ENCODE peak calls at places on chromosomes 6 and 20, in seven cellular contexts. Y, Q, W, L, D, J and M are unnamed samples.
A peak's percentile ranks its signal among the peaks of the same experiment; 100 is the strongest.

GRCh38 chr6:26500102-26500501 is at the start of gene BTN1A1:
- DNase-seq in Y (no peak), Q (no peak), W (no peak), L (no peak), D (no peak), J (no peak), M (no peak)

GRCh38 chr6:52697903-52698302 is 27.0 kb downstream of the TMEM14A start:
- DNase-seq in Y (no peak), Q (no peak), W (no peak), L (no peak), D (no peak), J (no peak), M (no peak)

GRCh38 chr20:46872315-46873211 is 22.1 kb upstream of the EYA2 start:
- DNase-seq in Y (no peak), Q (no peak), W (peak; percentile 13), L (no peak), D (no peak), J (no peak), M (no peak)

GRCh38 chr6:158764941-158765340 is 54.2 kb downstream of the EZR start:
- DNase-seq in Y (no peak), Q (peak; percentile 42), W (no peak), L (no peak), D (no peak), J (no peak), M (no peak)

GRCh38 chr20:59985864-59986263 is 27.6 kb downstream of the CDH26 start:
- DNase-seq in Y (no peak), Q (peak; percentile 56), W (no peak), L (no peak), D (no peak), J (no peak), M (no peak)

GRCh38 chr20:32216396-32217142 is 8.9 kb downstream of the POFUT1 start:
- DNase-seq in Y (no peak), Q (no peak), W (no peak), L (no peak), D (no peak), J (no peak), M (no peak)

GRCh38 chr6:94372229-94372628 is 952.9 kb upstream of the EPHA7 start:
- DNase-seq in Y (no peak), Q (no peak), W (no peak), L (no peak), D (no peak), J (no peak), M (no peak)

GRCh38 chr6:17004269-17004668 is 97.6 kb upstream of the STMND1 start:
- DNase-seq in Y (no peak), Q (no peak), W (no peak), L (no peak), D (no peak), J (no peak), M (no peak)

GRCh38 chr6:39215640-39216158 is 13.6 kb downstream of the KCNK5 start:
- DNase-seq in Y (no peak), Q (no peak), W (no peak), L (no peak), D (no peak), J (no peak), M (no peak)

GRCh38 chr6:106512048-106512957 is 117.0 kb downstream of the RTN4IP1 start:
- DNase-seq in Y (peak; percentile 83), Q (peak; percentile 58), W (no peak), L (no peak), D (no peak), J (peak; percentile 82), M (peak; percentile 67)

GRCh38 chr6:147909645-147910044 is 401.2 kb downstream of the SAMD5 start:
- DNase-seq in Y (no peak), Q (no peak), W (no peak), L (peak; percentile 35), D (no peak), J (no peak), M (no peak)

GRCh38 chr20:37522258-37523011 is 1.4 kb downstream of the NNAT start:
- DNase-seq in Y (no peak), Q (no peak), W (no peak), L (no peak), D (no peak), J (peak; percentile 91), M (no peak)

GRCh38 chr6:82959385-82959941 is 106.2 kb downstream of the UBE3D start:
- DNase-seq in Y (no peak), Q (no peak), W (no peak), L (no peak), D (no peak), J (no peak), M (no peak)

GRCh38 chr6:37319156-37319555 is 34.6 kb upstream of the RNF8 start:
- DNase-seq in Y (no peak), Q (no peak), W (no peak), L (no peak), D (no peak), J (no peak), M (no peak)

GRCh38 chr6:111793711-111794111 is 79.5 kb downstream of the FYN start:
- DNase-seq in Y (peak; percentile 45), Q (no peak), W (no peak), L (no peak), D (no peak), J (no peak), M (no peak)

GRCh38 chr6:43940393-43941087 is 170.5 kb downstream of the VEGFA start:
- DNase-seq in Y (no peak), Q (no peak), W (no peak), L (no peak), D (no peak), J (peak; percentile 26), M (no peak)

GRCh38 chr20:23270427-23270911 is 80.1 kb upstream of the NXT1 start:
- DNase-seq in Y (no peak), Q (no peak), W (no peak), L (no peak), D (peak; percentile 22), J (no peak), M (no peak)

GRCh38 chr6:8207869-8208191 is 105.5 kb upstream of the EEF1E1 start:
- DNase-seq in Y (no peak), Q (no peak), W (no peak), L (no peak), D (no peak), J (no peak), M (no peak)

GRCh38 chr6:126170875-126171489 is 168.9 kb upstream of the CENPW start:
- DNase-seq in Y (no peak), Q (no peak), W (no peak), L (peak; percentile 16), D (no peak), J (no peak), M (peak; percentile 59)

GRCh38 chr6:110255356-110255755 is 75.1 kb downstream of the CDC40 start:
- DNase-seq in Y (no peak), Q (no peak), W (no peak), L (peak; percentile 14), D (no peak), J (no peak), M (no peak)

GRCh38 chr20:7940341-7940740 is at the start of gene HAO1:
- DNase-seq in Y (no peak), Q (no peak), W (no peak), L (no peak), D (no peak), J (no peak), M (no peak)

GRCh38 chr20:7939663-7940062 is 595 bp downstream of the HAO1 start:
- DNase-seq in Y (no peak), Q (no peak), W (no peak), L (no peak), D (no peak), J (no peak), M (no peak)

GRCh38 chr20:7938058-7938457 is 2.2 kb downstream of the HAO1 start:
- DNase-seq in Y (no peak), Q (no peak), W (no peak), L (no peak), D (no peak), J (no peak), M (no peak)

GRCh38 chr20:7943891-7944290 is 3.6 kb upstream of the HAO1 start:
- DNase-seq in Y (no peak), Q (no peak), W (no peak), L (no peak), D (no peak), J (no peak), M (no peak)
- TF ChIP-seq CTCF in Y (no peak), Q (no peak), W (no peak), L (no peak), D (no peak), J (no peak), M (no peak)

GRCh38 chr20:48906221-48906877 is 15.2 kb upstream of the ARFGEF2 start:
- DNase-seq in Y (no peak), Q (no peak), W (no peak), L (no peak), D (no peak), J (no peak), M (no peak)

GRCh38 chr20:48901326-48901725 is 20.2 kb upstream of the ARFGEF2 start:
- DNase-seq in Y (no peak), Q (no peak), W (no peak), L (no peak), D (no peak), J (no peak), M (no peak)

GRCh38 chr20:48904566-48905321 is 16.8 kb upstream of the ARFGEF2 start:
- DNase-seq in Y (peak; percentile 61), Q (peak; percentile 75), W (peak; percentile 37), L (peak; percentile 44), D (no peak), J (no peak), M (no peak)

GRCh38 chr20:48905322-48905647 is 16.2 kb upstream of the ARFGEF2 start:
- DNase-seq in Y (no peak), Q (no peak), W (no peak), L (no peak), D (no peak), J (no peak), M (no peak)

GRCh38 chr20:48903705-48904104 is 17.8 kb upstream of the ARFGEF2 start:
- DNase-seq in Y (no peak), Q (no peak), W (no peak), L (no peak), D (no peak), J (no peak), M (no peak)
- TF ChIP-seq CTCF in Y (no peak), Q (no peak), W (no peak), L (no peak), D (no peak), J (no peak), M (no peak)

GRCh38 chr6:40852667-40853383 is 186.2 kb downstream of the UNC5CL start:
- DNase-seq in Y (no peak), Q (no peak), W (peak; percentile 12), L (no peak), D (no peak), J (no peak), M (peak; percentile 68)
- TF ChIP-seq CTCF in Y (no peak), Q (peak; percentile 67), W (no peak), L (peak; percentile 55), D (peak; percentile 58), J (no peak), M (peak; percentile 5)

GRCh38 chr6:141303907-141304306 is 828.8 kb upstream of the GJE1 start:
- DNase-seq in Y (no peak), Q (no peak), W (no peak), L (no peak), D (no peak), J (no peak), M (no peak)

GRCh38 chr6:141307309-141307998 is 825.3 kb upstream of the GJE1 start:
- DNase-seq in Y (no peak), Q (no peak), W (no peak), L (no peak), D (no peak), J (no peak), M (no peak)

GRCh38 chr6:141313986-141314385 is 818.7 kb upstream of the GJE1 start:
- DNase-seq in Y (no peak), Q (no peak), W (no peak), L (no peak), D (no peak), J (no peak), M (no peak)

GRCh38 chr6:141309295-141309694 is 823.4 kb upstream of the GJE1 start:
- DNase-seq in Y (no peak), Q (no peak), W (no peak), L (peak; percentile 7), D (no peak), J (no peak), M (no peak)
- TF ChIP-seq CTCF in Y (no peak), Q (no peak), W (peak; percentile 30), L (no peak), D (no peak), J (no peak), M (no peak)